ENCODE peak calls at places on chromosomes 13 and 19, in five cellular contexts. K is fibroblast of the aortic adventitia, U is adrenal gland, T is choroid plexus epithelial cell, V is astrocyte. A is an unnamed sample.

GRCh38 chr13:34124912-34125311 is 307.0 kb downstream of the RFC3 start:
- DNase-seq in U (no peak), V (no peak), T (no peak), K (no peak), A (no peak)

GRCh38 chr19:46388311-46389095 is 24.9 kb downstream of the CCDC8 start:
- DNase-seq in K (no peak), V (no peak), U (peak), T (no peak), A (no peak)

GRCh38 chr19:16605552-16605951 is 22.5 kb downstream of the MED26 start:
- DNase-seq in U (peak), V (no peak), T (no peak), K (no peak), A (no peak)

GRCh38 chr13:102983496-102983895 is 82.7 kb downstream of the SLC10A2 start:
- DNase-seq in U (peak), K (no peak), V (no peak), T (peak), A (peak)

GRCh38 chr13:44155422-44156293 is 218.0 kb upstream of the SERP2 start:
- DNase-seq in V (no peak), T (peak), U (peak), K (peak), A (peak)

GRCh38 chr19:46898731-46899130 is 37.9 kb downstream of the ARHGAP35 start:
- DNase-seq in U (no peak), V (peak), T (peak), K (peak), A (peak)

GRCh38 chr13:40681341-40682051 is 15.1 kb upstream of the FOXO1 start:
- DNase-seq in V (peak), U (no peak), T (peak), K (peak), A (no peak)

GRCh38 chr19:16945364-16945714 is 56.5 kb downstream of the F2RL3 start:
- DNase-seq in U (no peak), K (no peak), V (no peak), T (no peak), A (no peak)

GRCh38 chr13:27264181-27264580 is 6.4 kb upstream of the RASL11A start:
- DNase-seq in K (peak), T (peak), U (peak), V (peak), A (peak)

GRCh38 chr19:9140159-9140874 is at the start of gene ZNF317:
- DNase-seq in K (peak), T (peak), U (peak), V (peak), A (peak)

GRCh38 chr19:45824041-45824471 is 8.9 kb upstream of the RSPH6A start:
- DNase-seq in T (no peak), V (peak), K (no peak), U (peak), A (peak)

GRCh38 chr13:42211704-42212103 is 60.2 kb upstream of the AKAP11 start:
- DNase-seq in K (peak), T (no peak), U (no peak), V (peak), A (peak)

GRCh38 chr19:1411255-1412191 is 4.1 kb downstream of the DAZAP1 start:
- DNase-seq in V (peak), K (peak), U (peak), T (no peak), A (peak)

GRCh38 chr13:30685987-30686386 is 49.4 kb upstream of the ALOX5AP start:
- DNase-seq in U (no peak), T (no peak), K (no peak), V (no peak), A (no peak)

GRCh38 chr13:30690282-30691188 is 44.8 kb upstream of the ALOX5AP start:
- DNase-seq in K (peak), U (peak), T (peak), V (peak), A (peak)

GRCh38 chr13:30685320-30685859 is 50.0 kb upstream of the ALOX5AP start:
- DNase-seq in V (no peak), T (no peak), U (no peak), K (no peak), A (no peak)

GRCh38 chr13:30692108-30692507 is 43.2 kb upstream of the ALOX5AP start:
- DNase-seq in U (no peak), V (no peak), T (peak), K (no peak), A (peak)

DNA sequence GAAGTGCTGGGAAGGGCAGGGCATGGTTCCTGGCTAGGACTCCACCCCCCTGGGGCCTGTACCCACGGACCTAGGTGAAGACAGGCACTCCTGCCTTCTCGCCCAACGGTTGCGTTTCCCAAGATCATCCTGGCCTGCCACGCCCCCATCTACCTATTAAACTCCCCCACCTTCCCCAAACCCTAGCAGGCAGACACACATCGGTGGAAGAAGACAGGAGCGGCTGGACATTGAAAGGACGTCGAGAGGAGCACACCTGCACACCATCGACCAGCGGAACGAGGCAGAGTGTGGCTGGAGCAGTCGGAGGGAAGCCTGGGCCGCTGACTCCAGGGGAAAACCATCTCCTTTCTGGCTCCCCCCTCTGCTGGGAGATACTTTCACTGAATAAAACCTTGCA is 45.6 kb upstream of the ALOX5AP start:
- DNase-seq in T (no peak), V (no peak), U (no peak), K (no peak), A (no peak)
- H3K4me3 ChIP-seq in T (no peak), V (no peak), U (peak), K (peak), A (peak)

GRCh38 chr19:21462540-21462939 is 42.9 kb upstream of the ZNF429 start:
- DNase-seq in V (no peak), T (no peak), U (no peak), K (no peak), A (no peak)

GRCh38 chr19:21468791-21469190 is 36.6 kb upstream of the ZNF429 start:
- DNase-seq in T (no peak), K (no peak), V (no peak), U (no peak), A (no peak)

GRCh38 chr19:21466627-21467026 is 38.8 kb upstream of the ZNF429 start:
- DNase-seq in U (no peak), V (no peak), T (no peak), K (no peak), A (no peak)

GRCh38 chr19:21460686-21461085 is 44.7 kb upstream of the ZNF429 start:
- DNase-seq in K (no peak), V (no peak), U (no peak), T (no peak), A (no peak)

DNA sequence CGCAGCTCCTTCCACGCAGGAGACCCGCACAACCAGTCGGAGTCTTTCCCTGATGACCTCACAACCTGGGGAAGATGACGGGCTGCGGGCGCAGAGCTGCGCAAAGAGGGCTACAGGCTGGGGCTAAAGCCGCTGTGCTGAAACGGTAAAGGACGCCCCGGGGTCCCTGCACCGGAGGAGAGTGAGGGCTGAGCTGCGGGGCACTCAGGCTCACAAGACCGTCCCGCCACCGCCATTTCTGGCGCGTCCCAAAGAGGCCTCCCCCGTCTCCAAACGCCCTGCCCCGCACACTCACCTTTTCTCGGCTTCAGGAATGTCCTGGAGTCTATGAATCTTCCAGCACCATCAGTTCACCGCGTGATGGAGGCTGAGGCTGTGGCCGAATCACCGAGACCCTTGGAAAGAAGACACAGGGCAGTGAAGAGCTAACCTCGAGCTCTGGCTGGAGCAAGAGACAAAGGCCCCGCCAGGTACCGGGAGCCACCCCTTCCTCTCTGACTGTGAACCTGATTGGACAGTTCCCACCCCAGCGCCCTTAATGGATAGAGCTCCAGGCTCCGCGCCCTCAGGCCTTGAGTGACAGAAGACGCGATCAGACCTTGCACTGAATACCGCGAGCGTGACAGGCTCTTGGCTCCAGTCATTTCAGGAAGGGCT is 41.8 kb upstream of the ZNF429 start:
- DNase-seq in T (peak), U (peak), V (peak), K (no peak), A (no peak)
- TF ChIP-seq CTCF in T (no peak), U (no peak), V (no peak), K (no peak), A (no peak)

DNA sequence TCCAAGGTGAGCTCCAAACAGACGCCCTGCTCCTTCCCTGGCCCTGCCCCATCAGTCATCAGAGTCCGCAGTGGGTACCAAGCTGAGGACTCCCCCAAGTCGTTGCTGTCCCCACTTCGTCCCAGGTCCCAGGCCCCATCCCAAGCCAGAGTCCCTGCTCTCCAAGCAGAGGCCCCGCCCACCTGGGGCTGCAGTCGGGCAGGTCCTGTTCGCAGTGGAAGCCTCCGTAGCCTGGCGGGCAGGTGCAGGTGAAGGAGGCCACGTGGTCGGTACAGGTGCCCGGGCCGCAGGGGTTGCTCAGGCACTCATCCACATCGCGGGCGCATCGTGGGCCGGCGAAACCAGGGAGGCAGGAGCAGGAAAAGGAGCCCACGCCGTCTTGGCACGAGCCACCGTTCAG is 19.4 kb downstream of the NOTCH3 start:
- DNase-seq in V (no peak), T (no peak), K (no peak), U (no peak), A (no peak)
- H3K4me3 ChIP-seq in V (no peak), T (no peak), K (no peak), U (no peak), A (no peak)

DNA sequence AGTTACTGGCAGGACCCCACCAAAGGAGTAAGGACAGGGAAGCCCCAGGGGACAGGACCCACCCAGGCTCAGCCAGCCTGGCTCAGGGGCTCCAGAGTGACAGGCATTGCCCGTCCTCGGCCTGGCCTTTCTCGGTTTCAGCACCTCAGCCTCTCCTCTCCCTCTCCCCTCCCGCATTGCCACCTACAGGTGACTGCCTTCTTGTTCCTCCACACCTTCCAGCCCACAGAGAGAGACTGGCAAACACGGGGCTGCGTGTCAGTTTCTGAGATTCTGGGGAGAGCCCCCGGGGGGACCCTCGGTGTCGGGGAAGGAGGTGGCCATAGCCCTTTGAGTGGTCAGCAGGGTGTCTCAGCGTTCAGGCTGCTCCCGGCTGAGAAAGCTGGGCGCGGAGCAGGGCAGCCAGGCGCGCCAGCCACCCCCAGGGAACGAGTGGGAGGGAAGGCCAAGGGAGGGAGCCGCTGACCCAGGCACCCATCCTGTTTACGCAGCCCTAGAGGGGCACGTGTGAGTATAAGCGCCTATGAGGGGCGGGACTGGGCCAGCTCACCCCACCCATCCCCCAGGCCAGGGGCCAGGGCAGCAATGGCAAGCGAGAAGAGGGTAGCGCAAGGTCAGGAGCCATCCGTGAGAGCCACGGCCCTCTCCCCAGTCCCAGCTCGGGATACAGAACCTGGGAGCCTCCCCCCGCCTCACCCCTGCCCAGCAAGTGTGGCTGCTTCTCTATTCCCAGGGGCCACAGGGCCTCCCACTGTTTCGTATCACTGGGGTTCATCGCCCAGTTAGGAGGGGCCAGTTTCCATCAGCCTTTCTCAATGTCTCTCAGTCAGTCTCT is 743 bp upstream of the DMKN start:
- DNase-seq in V (no peak), T (peak), K (peak), U (no peak), A (peak)
- TF ChIP-seq CTCF in V (no peak), T (peak), K (no peak), U (no peak), A (no peak)

DNA sequence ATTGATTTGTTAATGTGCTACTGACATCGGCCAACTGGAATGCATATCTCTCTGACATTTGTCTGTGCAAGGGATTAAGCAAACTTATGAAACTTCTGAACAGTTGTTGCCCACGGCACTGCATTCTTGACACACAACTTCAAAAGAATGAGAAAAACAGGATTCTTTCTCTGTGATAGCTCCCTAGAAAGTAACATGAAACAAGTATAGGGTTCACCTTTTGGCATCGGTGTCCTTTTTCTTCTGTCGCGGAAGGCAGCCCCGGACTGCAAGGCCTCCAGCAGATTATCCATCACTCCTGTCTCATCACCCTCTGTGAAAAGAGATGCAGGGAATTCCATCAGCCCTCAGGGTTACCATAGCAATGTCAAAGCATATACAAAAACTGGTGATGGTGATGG is 389.2 kb downstream of the DIAPH3 start:
- DNase-seq in U (no peak), T (peak), V (peak), K (peak), A (peak)
- H3K4me3 ChIP-seq in U (no peak), T (no peak), V (peak), K (no peak), A (no peak)

GRCh38 chr19:3748965-3749364 is 12.5 kb downstream of the APBA3 start:
- DNase-seq in K (no peak), U (no peak), V (no peak), T (no peak), A (no peak)
- TF ChIP-seq CTCF in K (no peak), U (no peak), V (no peak), T (no peak), A (no peak)

GRCh38 chr19:33621065-33621785 is 528 bp upstream of the CHST8 start:
- DNase-seq in U (no peak), K (no peak), T (no peak), V (no peak), A (no peak)
- H3K4me3 ChIP-seq in U (peak), K (no peak), T (no peak), V (peak), A (no peak)

GRCh38 chr13:22800726-22801401 is 379.9 kb upstream of the SGCG start:
- DNase-seq in T (no peak), V (no peak), K (peak), U (peak), A (peak)

GRCh38 chr13:22801402-22802003 is 379.3 kb upstream of the SGCG start:
- DNase-seq in U (peak), T (peak), K (peak), V (no peak), A (peak)
- TF ChIP-seq CTCF in U (peak), T (no peak), K (no peak), V (peak), A (peak)